ENCODE peak calls at places on chromosomes 12 and 14, in five cellular contexts. One of them, this sample, is unnamed.

GRCh38 chr12:57735198-57735855 is 3.2 kb downstream of the AGAP2 start:
- DNase-seq in Peyer's patch: peak; percentile 34
- DNase-seq in psoas muscle: no peak
- DNase-seq in astrocyte: no peak
- DNase-seq in HCT116: no peak
- DNase-seq in this sample: no peak

GRCh38 chr12:78645956-78646355 is 218.6 kb upstream of the SYT1 start:
- DNase-seq in HCT116: no peak
- DNase-seq in Peyer's patch: no peak
- DNase-seq in psoas muscle: no peak
- DNase-seq in astrocyte: no peak
- DNase-seq in this sample: no peak

GRCh38 chr14:25055998-25056687 is 6.2 kb upstream of the STXBP6 start:
- DNase-seq in HCT116: no peak
- DNase-seq in astrocyte: peak; percentile 20
- DNase-seq in Peyer's patch: no peak
- DNase-seq in psoas muscle: no peak
- DNase-seq in this sample: no peak

GRCh38 chr12:72191761-72192160 is 80.4 kb upstream of the TRHDE start:
- DNase-seq in psoas muscle: no peak
- DNase-seq in Peyer's patch: no peak
- DNase-seq in HCT116: no peak
- DNase-seq in astrocyte: no peak
- DNase-seq in this sample: no peak

GRCh38 chr14:61426048-61426447 is 104.7 kb downstream of the PRKCH start:
- DNase-seq in HCT116: no peak
- DNase-seq in Peyer's patch: no peak
- DNase-seq in astrocyte: no peak
- DNase-seq in psoas muscle: no peak
- DNase-seq in this sample: no peak

GRCh38 chr14:34548472-34548981 is 9.0 kb upstream of the EAPP start:
- DNase-seq in HCT116: no peak
- DNase-seq in Peyer's patch: no peak
- DNase-seq in astrocyte: no peak
- DNase-seq in psoas muscle: no peak
- DNase-seq in this sample: no peak

GRCh38 chr12:6452908-6453630 is 1.2 kb downstream of the TAPBPL start:
- DNase-seq in astrocyte: no peak
- DNase-seq in psoas muscle: no peak
- DNase-seq in HCT116: no peak
- DNase-seq in Peyer's patch: peak; percentile 66
- DNase-seq in this sample: no peak

GRCh38 chr12:4421590-4422031 is 24.0 kb downstream of the FGF6 start:
- DNase-seq in HCT116: peak; percentile 27
- DNase-seq in astrocyte: peak; percentile 16
- DNase-seq in psoas muscle: no peak
- DNase-seq in Peyer's patch: no peak
- DNase-seq in this sample: no peak

GRCh38 chr14:49623941-49624806 is 3.6 kb downstream of the MGAT2 start:
- DNase-seq in astrocyte: no peak
- DNase-seq in HCT116: no peak
- DNase-seq in Peyer's patch: no peak
- DNase-seq in psoas muscle: no peak
- DNase-seq in this sample: no peak

GRCh38 chr12:121388421-121388981 is 11.4 kb upstream of the RNF34 start:
- DNase-seq in psoas muscle: no peak
- DNase-seq in astrocyte: peak; percentile 77
- DNase-seq in HCT116: no peak
- DNase-seq in Peyer's patch: no peak
- DNase-seq in this sample: no peak

GRCh38 chr14:50082308-50082742 is 34.0 kb downstream of the VCPKMT start:
- DNase-seq in astrocyte: no peak
- DNase-seq in Peyer's patch: no peak
- DNase-seq in psoas muscle: no peak
- DNase-seq in HCT116: no peak
- DNase-seq in this sample: no peak

GRCh38 chr14:53875337-53875897 is 81.2 kb downstream of the BMP4 start:
- DNase-seq in astrocyte: no peak
- DNase-seq in Peyer's patch: no peak
- DNase-seq in HCT116: no peak
- DNase-seq in psoas muscle: no peak
- DNase-seq in this sample: no peak

GRCh38 chr14:102933618-102934231 is 11.3 kb downstream of the AMN start:
- DNase-seq in Peyer's patch: peak; percentile 48
- DNase-seq in psoas muscle: no peak
- DNase-seq in astrocyte: no peak
- DNase-seq in HCT116: no peak
- DNase-seq in this sample: no peak

GRCh38 chr12:123097521-123098084 is 53.3 kb downstream of the PITPNM2 start:
- DNase-seq in HCT116: no peak
- DNase-seq in Peyer's patch: no peak
- DNase-seq in psoas muscle: peak; percentile 77
- DNase-seq in astrocyte: no peak
- DNase-seq in this sample: no peak

GRCh38 chr12:80226576-80226975 is 127.2 kb downstream of the OTOGL start:
- DNase-seq in Peyer's patch: no peak
- DNase-seq in astrocyte: peak; percentile 69
- DNase-seq in HCT116: no peak
- DNase-seq in psoas muscle: no peak
- DNase-seq in this sample: no peak

GRCh38 chr12:45050751-45051489 is at the start of gene DBX2:
- DNase-seq in psoas muscle: no peak
- DNase-seq in HCT116: no peak
- DNase-seq in Peyer's patch: no peak
- DNase-seq in astrocyte: no peak
- DNase-seq in this sample: no peak

GRCh38 chr14:81432171-81432570 is 32.0 kb upstream of the STON2 start:
- DNase-seq in astrocyte: peak; percentile 51
- DNase-seq in psoas muscle: no peak
- DNase-seq in HCT116: no peak
- DNase-seq in Peyer's patch: no peak
- DNase-seq in this sample: no peak

GRCh38 chr14:70646705-70647104 is 5.0 kb downstream of the TTC9 start:
- DNase-seq in HCT116: no peak
- DNase-seq in Peyer's patch: no peak
- DNase-seq in psoas muscle: no peak
- DNase-seq in astrocyte: no peak
- DNase-seq in this sample: no peak

GRCh38 chr14:30444451-30444850 is 114.5 kb upstream of the G2E3 start:
- DNase-seq in astrocyte: no peak
- DNase-seq in psoas muscle: no peak
- DNase-seq in Peyer's patch: no peak
- DNase-seq in HCT116: no peak
- DNase-seq in this sample: no peak

GRCh38 chr12:64895541-64895940 is 71.1 kb downstream of the TBC1D30 start:
- DNase-seq in Peyer's patch: no peak
- DNase-seq in psoas muscle: no peak
- DNase-seq in astrocyte: peak; percentile 40
- DNase-seq in HCT116: no peak
- DNase-seq in this sample: no peak

GRCh38 chr12:30930238-30931010 is 3.9 kb downstream of the TSPAN11 start:
- DNase-seq in Peyer's patch: no peak
- DNase-seq in HCT116: no peak
- DNase-seq in psoas muscle: no peak
- DNase-seq in astrocyte: no peak
- DNase-seq in this sample: no peak

GRCh38 chr12:131917139-131917710 is 11.9 kb upstream of the PUS1 start:
- DNase-seq in astrocyte: no peak
- DNase-seq in psoas muscle: peak; percentile 14
- DNase-seq in Peyer's patch: no peak
- DNase-seq in HCT116: no peak
- DNase-seq in this sample: no peak

GRCh38 chr14:94028450-94028826 is 2.3 kb downstream of the OTUB2 start:
- DNase-seq in astrocyte: peak; percentile 62
- DNase-seq in Peyer's patch: no peak
- DNase-seq in HCT116: peak; percentile 88
- DNase-seq in psoas muscle: no peak
- DNase-seq in this sample: no peak

GRCh38 chr14:72633551-72633950 is 260.4 kb downstream of the DPF3 start:
- DNase-seq in psoas muscle: no peak
- DNase-seq in astrocyte: no peak
- DNase-seq in Peyer's patch: no peak
- DNase-seq in HCT116: no peak
- DNase-seq in this sample: no peak

GRCh38 chr14:94058674-94059138 is 22.3 kb downstream of the DDX24 start:
- DNase-seq in Peyer's patch: no peak
- DNase-seq in HCT116: no peak
- DNase-seq in astrocyte: no peak
- DNase-seq in psoas muscle: no peak
- DNase-seq in this sample: no peak

GRCh38 chr14:90900712-90901111 is 84.5 kb upstream of the TTC7B start:
- DNase-seq in psoas muscle: no peak
- DNase-seq in astrocyte: no peak
- DNase-seq in HCT116: no peak
- DNase-seq in Peyer's patch: no peak
- DNase-seq in this sample: no peak

GRCh38 chr12:52147367-52147972 is 44.3 kb downstream of the KRT80 start:
- DNase-seq in HCT116: peak; percentile 99
- DNase-seq in Peyer's patch: peak; percentile 97
- DNase-seq in psoas muscle: peak; percentile 95
- DNase-seq in astrocyte: peak; percentile 98
- DNase-seq in this sample: peak; percentile 91

GRCh38 chr14:51095854-51096823 is 1.2 kb upstream of the TRIM9 start:
- DNase-seq in HCT116: no peak
- DNase-seq in Peyer's patch: no peak
- DNase-seq in astrocyte: peak; percentile 46
- DNase-seq in psoas muscle: peak; percentile 58
- DNase-seq in this sample: peak; percentile 28

GRCh38 chr12:27970981-27971489 is 1.5 kb downstream of the PTHLH start:
- DNase-seq in Peyer's patch: no peak
- DNase-seq in HCT116: no peak
- DNase-seq in astrocyte: peak; percentile 30
- DNase-seq in psoas muscle: no peak
- DNase-seq in this sample: no peak
- H3K4me3 ChIP-seq in Peyer's patch: peak overlapping the region; percentile 56
- H3K4me3 ChIP-seq in HCT116: no peak overlapping the region
- H3K4me3 ChIP-seq in astrocyte: peak overlapping the region; percentile 57
- H3K4me3 ChIP-seq in psoas muscle: peak overlapping the region; percentile 65
- H3K4me3 ChIP-seq in this sample: peak overlapping the region; percentile 83

GRCh38 chr12:120265203-120265482 is 387 bp downstream of the PXN start:
- DNase-seq in HCT116: no peak
- DNase-seq in Peyer's patch: no peak
- DNase-seq in astrocyte: no peak
- DNase-seq in psoas muscle: peak; percentile 17
- DNase-seq in this sample: no peak

GRCh38 chr12:120267736-120268135 is 2.2 kb upstream of the PXN start:
- DNase-seq in Peyer's patch: no peak
- DNase-seq in astrocyte: no peak
- DNase-seq in psoas muscle: no peak
- DNase-seq in HCT116: no peak
- DNase-seq in this sample: no peak

GRCh38 chr12:120265483-120266179 is at the start of gene PXN:
- DNase-seq in astrocyte: no peak
- DNase-seq in psoas muscle: peak; percentile 93
- DNase-seq in HCT116: peak; percentile 67
- DNase-seq in Peyer's patch: peak; percentile 93
- DNase-seq in this sample: peak; percentile 40

GRCh38 chr12:120264511-120265202 is 873 bp downstream of the PXN start:
- DNase-seq in psoas muscle: no peak
- DNase-seq in astrocyte: no peak
- DNase-seq in HCT116: no peak
- DNase-seq in Peyer's patch: no peak
- DNase-seq in this sample: no peak

DNA sequence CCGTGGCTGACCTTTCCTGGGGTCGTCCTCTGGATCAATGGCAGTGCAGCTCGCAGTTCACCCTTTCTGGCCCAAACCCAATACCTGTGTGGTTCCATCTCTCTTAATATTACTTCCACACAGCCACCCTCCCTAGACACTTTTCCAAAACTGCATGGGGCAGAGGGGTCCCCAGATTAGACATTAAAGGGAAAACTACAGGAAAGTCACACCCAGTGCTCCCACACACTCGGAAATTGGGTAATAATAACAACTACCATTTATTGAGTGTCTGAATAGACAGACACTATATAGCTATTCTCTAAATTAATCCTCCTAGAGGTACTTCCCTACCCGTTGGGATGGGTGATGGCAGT is 628 bp upstream of the PXN start:
- DNase-seq in astrocyte: no peak
- DNase-seq in psoas muscle: no peak
- DNase-seq in HCT116: no peak
- DNase-seq in Peyer's patch: no peak
- DNase-seq in this sample: no peak
- H3K4me1 ChIP-seq in astrocyte: peaks cover 34% of the 10 kb centered on the region
- H3K4me1 ChIP-seq in psoas muscle: peaks cover 33% of the 10 kb centered on the region
- H3K4me1 ChIP-seq in HCT116: peaks cover 50% of the 10 kb centered on the region
- H3K4me1 ChIP-seq in Peyer's patch: peaks cover 46% of the 10 kb centered on the region
- H3K4me1 ChIP-seq in this sample: peaks cover 32% of the 10 kb centered on the region

GRCh38 chr12:25958254-25959068 is at the start of gene RASSF8:
- DNase-seq in Peyer's patch: peak; percentile 61
- DNase-seq in psoas muscle: peak; percentile 84
- DNase-seq in HCT116: no peak
- DNase-seq in astrocyte: peak; percentile 49
- DNase-seq in this sample: no peak
- H3K27ac ChIP-seq in Peyer's patch: peak within 1 kb of the TSS; percentile 94
- H3K27ac ChIP-seq in psoas muscle: peak within 1 kb of the TSS; percentile 90
- H3K27ac ChIP-seq in HCT116: peak within 1 kb of the TSS; percentile 71
- H3K27ac ChIP-seq in astrocyte: peak within 1 kb of the TSS; percentile 99
- H3K27ac ChIP-seq in this sample: peak within 1 kb of the TSS; percentile 97

GRCh38 chr12:104703372-104703771 is 246.6 kb downstream of the CHST11 start:
- DNase-seq in astrocyte: no peak
- DNase-seq in Peyer's patch: no peak
- DNase-seq in HCT116: no peak
- DNase-seq in psoas muscle: no peak
- DNase-seq in this sample: no peak
- H3K4me3 ChIP-seq in astrocyte: no peak overlapping the region
- H3K4me3 ChIP-seq in Peyer's patch: no peak overlapping the region
- H3K4me3 ChIP-seq in HCT116: no peak overlapping the region
- H3K4me3 ChIP-seq in psoas muscle: no peak overlapping the region
- H3K4me3 ChIP-seq in this sample: no peak overlapping the region